ENCODE peak calls at places on chromosomes 13 and 19, in six cellular contexts. W, P, R, Y, D and J are unnamed samples. For H3K9me3, the result is how much of the 10 kb centered on the place peaks cover.

GRCh38 chr13:70339738-70340137 is 231.5 kb upstream of the KLHL1 start:
- DNase-seq in R (peak), D (no peak), Y (no peak), W (no peak), P (no peak), J (no peak)

GRCh38 chr13:112686364-112686763 is 3.5 kb upstream of the ATP11A start:
- DNase-seq in W (no peak), P (no peak), Y (no peak), R (no peak), D (no peak), J (no peak)

GRCh38 chr19:2282062-2282861 is at the start of gene PEAK3:
- DNase-seq in P (peak), D (peak), Y (no peak), W (no peak), R (peak), J (peak)

GRCh38 chr13:49791214-49791752 is 1.2 kb downstream of the KPNA3 start:
- DNase-seq in D (peak), Y (no peak), W (no peak), R (peak), P (no peak), J (no peak)

GRCh38 chr19:31355330-31356289 is 6.4 kb upstream of the TSHZ3 start:
- DNase-seq in Y (no peak), W (no peak), P (no peak), R (no peak), D (peak), J (no peak)

GRCh38 chr13:101739382-101740178 is 287.1 kb downstream of the ITGBL1 start:
- DNase-seq in P (no peak), D (no peak), R (peak), W (no peak), Y (no peak), J (no peak)

GRCh38 chr13:87884874-87885273 is 213.7 kb downstream of the SLITRK5 start:
- DNase-seq in W (peak), R (no peak), P (no peak), D (peak), Y (no peak), J (no peak)

GRCh38 chr13:71459708-71460107 is 407.3 kb downstream of the DACH1 start:
- DNase-seq in W (no peak), D (no peak), R (no peak), Y (no peak), P (no peak), J (no peak)

GRCh38 chr13:34207334-34207733 is 389.4 kb downstream of the RFC3 start:
- DNase-seq in D (no peak), Y (peak), P (peak), W (no peak), R (peak), J (no peak)

GRCh38 chr19:28864577-28865042 is 348.3 kb downstream of the UQCRFS1 start:
- DNase-seq in R (peak), P (peak), W (no peak), Y (no peak), D (no peak), J (no peak)

GRCh38 chr19:3047307-3048189 is 14.7 kb downstream of the TLE5 start:
- DNase-seq in R (peak), Y (peak), D (peak), W (peak), P (peak), J (peak)

GRCh38 chr13:90889906-90890305 is 457.6 kb upstream of the MIR17HG start:
- DNase-seq in R (no peak), P (no peak), D (no peak), W (no peak), Y (no peak), J (no peak)

GRCh38 chr13:99606322-99607089 is 105.2 kb downstream of the TM9SF2 start:
- DNase-seq in R (peak), Y (peak), D (peak), W (peak), P (peak), J (peak)

GRCh38 chr13:108595416-108596257 is 33.8 kb upstream of the MYO16 start:
- DNase-seq in W (no peak), R (no peak), D (no peak), P (no peak), Y (no peak), J (no peak)

GRCh38 chr13:76471486-76471885 is 414.7 kb downstream of the KCTD12 start:
- DNase-seq in P (no peak), W (no peak), D (no peak), Y (no peak), R (no peak), J (no peak)

GRCh38 chr13:38879278-38879677 is 111.4 kb downstream of the STOML3 start:
- DNase-seq in D (no peak), Y (no peak), W (no peak), P (no peak), R (no peak), J (no peak)

GRCh38 chr19:2385053-2385721 is 25.1 kb downstream of the TMPRSS9 start:
- DNase-seq in P (no peak), Y (peak), W (no peak), R (peak), D (peak), J (no peak)

GRCh38 chr13:97953376-97953970 is at the start of gene IPO5:
- DNase-seq in R (no peak), D (no peak), P (no peak), Y (no peak), W (no peak), J (no peak)

GRCh38 chr13:77859450-77859849 is 59.2 kb downstream of the EDNRB start:
- DNase-seq in Y (no peak), R (peak), W (no peak), D (no peak), P (peak), J (no peak)

GRCh38 chr13:42071667-42072419 is 23.4 kb downstream of the DGKH start:
- DNase-seq in P (no peak), D (no peak), R (no peak), Y (no peak), W (no peak), J (no peak)

GRCh38 chr13:24209138-24209537 is 48.6 kb downstream of the SPATA13 start:
- DNase-seq in P (no peak), Y (no peak), W (no peak), R (no peak), D (no peak), J (no peak)

GRCh38 chr13:73938375-73939070 is 195.7 kb downstream of the KLF12 start:
- DNase-seq in P (no peak), Y (peak), D (no peak), R (no peak), W (peak), J (no peak)

DNA sequence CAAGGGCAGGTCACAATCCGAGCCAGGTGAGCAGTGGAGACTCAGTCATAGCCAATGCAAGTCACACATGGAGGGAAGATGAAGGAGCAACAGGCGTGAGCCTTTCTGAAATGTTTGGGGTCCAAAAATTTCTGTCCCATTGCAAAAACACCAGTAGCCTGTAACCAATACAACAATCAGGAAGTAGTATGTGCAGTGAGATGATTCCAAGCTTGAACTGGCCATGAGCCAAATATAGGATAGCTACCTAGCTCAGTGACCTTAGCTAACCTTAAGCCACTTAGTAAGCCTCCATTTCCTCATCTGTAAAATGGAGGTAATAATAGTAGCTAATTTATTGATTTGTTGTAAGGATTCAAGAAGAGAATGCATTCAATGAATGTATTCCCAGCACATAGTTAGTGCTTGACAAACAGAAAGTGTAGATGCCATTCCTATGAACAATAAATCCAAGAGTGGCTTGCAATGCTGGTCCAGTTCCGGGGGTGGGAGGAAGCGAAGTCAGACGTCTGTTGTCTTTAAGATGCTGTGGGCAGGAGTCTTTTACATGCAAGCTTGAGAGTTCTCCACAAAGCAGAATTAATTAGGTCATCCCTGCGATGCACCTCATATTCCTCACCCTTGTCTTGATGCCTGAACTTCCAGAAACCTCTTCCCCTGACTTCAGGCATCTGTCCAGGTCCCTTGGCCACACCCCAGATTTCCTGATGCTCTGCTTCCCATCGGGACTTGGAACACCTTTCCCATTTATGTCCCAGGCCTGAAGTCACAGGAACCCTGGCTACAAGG is 195.7 kb upstream of the UBL3 start:
- DNase-seq in P (no peak), R (peak), Y (no peak), W (no peak), D (no peak), J (no peak)
- H3K27ac ChIP-seq in P (no peak), R (no peak), Y (no peak), W (no peak), D (no peak), J (no peak)

DNA sequence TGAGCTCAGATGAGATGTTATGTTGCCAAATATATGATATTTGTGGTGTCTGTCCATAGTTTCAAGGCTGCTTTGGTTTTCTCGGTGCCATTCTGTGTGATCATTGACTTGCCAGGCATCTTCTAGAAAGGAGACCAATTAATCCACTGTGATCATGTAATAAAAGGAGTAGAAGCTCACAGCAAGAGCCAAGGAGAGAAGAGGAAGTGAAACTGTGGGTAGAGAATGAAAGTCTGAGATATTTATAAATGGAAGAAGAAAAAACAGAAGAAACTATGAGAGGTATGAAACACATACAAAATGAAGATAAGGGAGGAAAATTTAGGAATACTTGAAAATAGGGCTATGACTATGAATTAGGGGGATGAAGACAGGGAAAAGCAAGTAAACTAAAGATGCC is 11.1 kb upstream of the ZNF613 start:
- DNase-seq in P (no peak), Y (no peak), R (no peak), D (no peak), W (no peak), J (no peak)
- H3K9me3 ChIP-seq in P (half or more), Y (half or more), R (half or more), D (under half), W (half or more), J (half or more)

GRCh38 chr19:7968008-7968795 is 24.7 kb upstream of the TIMM44 start:
- DNase-seq in W (no peak), R (no peak), D (no peak), P (no peak), Y (no peak), J (no peak)

GRCh38 chr19:7963566-7963965 is 20.1 kb upstream of the TIMM44 start:
- DNase-seq in D (no peak), W (no peak), Y (no peak), R (no peak), P (no peak), J (no peak)

GRCh38 chr19:7968796-7969559 is 25.5 kb upstream of the TIMM44 start:
- DNase-seq in Y (no peak), R (no peak), W (no peak), P (no peak), D (no peak), J (no peak)

GRCh38 chr19:7965259-7965841 is 21.9 kb upstream of the TIMM44 start:
- DNase-seq in D (no peak), Y (no peak), P (no peak), R (no peak), W (no peak), J (no peak)

DNA sequence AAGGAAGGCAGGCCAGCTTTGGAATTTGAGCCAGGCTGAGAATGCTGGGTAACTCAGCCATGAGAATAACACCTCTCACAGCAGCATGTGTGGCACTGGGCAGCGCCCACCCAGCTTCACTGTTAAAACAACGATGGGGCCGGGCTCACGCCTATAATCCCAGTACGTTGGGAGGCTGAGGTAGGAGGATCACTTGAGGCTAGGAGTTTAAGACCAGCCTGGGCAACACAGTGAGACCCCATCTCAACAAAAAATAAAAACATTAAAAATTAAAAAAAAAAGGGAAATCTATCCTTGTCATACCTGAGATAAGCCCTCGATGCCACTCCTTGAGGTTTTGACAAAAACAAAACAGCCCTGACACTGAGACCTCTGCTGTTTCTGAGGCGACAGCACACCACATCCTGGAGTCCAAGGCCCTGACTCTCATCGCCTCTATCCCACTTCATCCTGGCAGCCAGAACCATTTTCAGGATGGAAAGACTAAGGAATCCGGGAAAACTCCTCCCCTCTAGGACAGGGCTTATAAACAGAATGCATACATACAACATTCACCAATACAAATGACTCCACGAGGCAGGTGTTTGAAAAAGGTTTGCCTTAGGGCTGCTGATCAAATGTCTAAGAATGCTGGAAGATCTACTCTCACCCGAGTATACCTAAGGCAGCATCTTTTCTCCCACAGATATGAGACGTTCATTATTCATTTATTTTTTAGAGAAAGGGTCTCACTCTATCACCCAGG is 22.6 kb upstream of the TIMM44 start:
- DNase-seq in R (no peak), W (no peak), D (no peak), Y (no peak), P (no peak), J (no peak)
- H3K27ac ChIP-seq in R (no peak), W (no peak), D (no peak), Y (no peak), P (no peak), J (no peak)

DNA sequence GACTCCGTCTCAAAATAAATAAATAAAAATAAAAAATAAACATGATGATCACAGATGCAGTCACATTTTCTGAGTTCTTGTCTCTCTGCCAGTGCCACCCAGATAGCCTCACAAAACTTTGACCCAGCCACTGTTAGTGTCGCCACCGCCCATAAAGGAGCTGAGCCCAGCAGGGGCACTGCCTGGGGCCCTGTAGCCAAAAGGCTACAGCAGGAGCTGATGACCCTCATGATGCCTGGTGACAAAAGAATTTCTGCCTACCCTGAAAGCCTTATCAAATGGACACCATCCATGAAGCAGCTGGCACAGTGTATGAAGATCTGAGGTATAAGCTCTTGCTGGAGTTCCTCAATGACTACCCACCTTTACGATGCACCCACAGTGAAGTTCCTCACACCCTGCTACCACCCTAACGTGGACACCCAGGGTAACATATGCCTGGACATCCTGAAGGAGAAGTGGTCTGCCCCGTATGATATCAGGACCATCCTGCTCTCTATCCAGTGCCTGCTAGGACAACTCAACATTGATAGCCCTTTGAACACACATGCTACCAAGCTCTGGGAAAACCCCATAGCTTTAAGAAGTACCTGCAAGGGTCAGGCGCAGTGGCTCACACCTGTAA is 18.3 kb downstream of the ZNF587 start:
- DNase-seq in P (no peak), R (no peak), W (no peak), D (no peak), Y (no peak), J (no peak)
- H3K9me3 ChIP-seq in P (half or more), R (half or more), W (half or more), D (under half), Y (half or more), J (half or more)

GRCh38 chr19:15265849-15266248 is 33.6 kb upstream of the EPHX3 start:
- DNase-seq in D (peak), P (peak), R (peak), W (no peak), Y (no peak), J (peak)
- H3K27ac ChIP-seq in D (peak), P (peak), R (peak), W (no peak), Y (peak), J (peak)